ENCODE peak calls at places on chromosome X, in ten cellular contexts. C is GM23248; E is CD8-positive, alpha-beta memory T cell; W is colonic mucosa; V is left ventricle myocardium inferior; R is mammary epithelial cell; O is tibial nerve; G is right lobe of liver; D is CD8-positive, alpha-beta T cell; S is ovary. M is an unnamed sample.

GRCh38 chrX:143580266-143580665 is 55.6 kb downstream of the SLITRK4 start:
- DNase-seq in C (no peak), E (no peak), W (no peak), V (no peak), R (no peak), O (no peak), G (no peak), D (no peak), S (peak), M (no peak)

GRCh38 chrX:103756736-103757135 is 19.9 kb upstream of the PLP1 start:
- DNase-seq in C (no peak), E (no peak), W (no peak), V (no peak), R (no peak), O (no peak), G (no peak), D (no peak), S (no peak), M (no peak)

GRCh38 chrX:367866-368265 is 18.8 kb downstream of the PPP2R3B start:
- DNase-seq in C (no peak), E (no peak), W (no peak), V (no peak), R (no peak), O (no peak), G (no peak), D (no peak), S (no peak), M (no peak)

GRCh38 chrX:79259073-79259689 is 108.0 kb downstream of the ITM2A start:
- DNase-seq in C (no peak), E (peak), W (no peak), V (no peak), R (no peak), O (no peak), G (no peak), D (peak), S (no peak), M (no peak)

GRCh38 chrX:78886550-78886949 is 58.6 kb upstream of the P2RY10 start:
- DNase-seq in C (peak), E (peak), W (no peak), V (no peak), R (no peak), O (no peak), G (no peak), D (no peak), S (no peak), M (no peak)

GRCh38 chrX:100695302-100695701 is 36.6 kb downstream of the SYTL4 start:
- DNase-seq in C (no peak), E (no peak), W (no peak), V (no peak), R (peak), O (no peak), G (no peak), D (no peak), S (no peak), M (no peak)

GRCh38 chrX:23756165-23756564 is 13.1 kb upstream of the ACOT9 start:
- DNase-seq in C (peak), E (peak), W (peak), V (peak), R (peak), O (peak), G (peak), D (peak), S (no peak), M (peak)

GRCh38 chrX:15143050-15143824 is 126.6 kb downstream of the ASB9 start:
- DNase-seq in C (peak), E (peak), W (peak), V (peak), R (peak), O (peak), G (peak), D (peak), S (peak), M (no peak)

GRCh38 chrX:17788439-17788838 is 51.1 kb downstream of the SCML1 start:
- DNase-seq in C (peak), E (peak), W (peak), V (no peak), R (peak), O (peak), G (no peak), D (peak), S (peak), M (no peak)

GRCh38 chrX:15242899-15243555 is 26.9 kb downstream of the ASB9 start:
- DNase-seq in C (peak), E (peak), W (peak), V (no peak), R (peak), O (no peak), G (no peak), D (peak), S (no peak), M (peak)

GRCh38 chrX:123405231-123405630 is 221.2 kb downstream of the GRIA3 start:
- DNase-seq in C (no peak), E (no peak), W (no peak), V (no peak), R (no peak), O (no peak), G (no peak), D (no peak), S (no peak), M (no peak)

GRCh38 chrX:107775734-107776511 is at the start of gene TSC22D3:
- DNase-seq in C (peak), E (peak), W (peak), V (peak), R (peak), O (peak), G (peak), D (peak), S (peak), M (no peak)

GRCh38 chrX:2577844-2578444 is 77.2 kb upstream of the DHRSX start:
- DNase-seq in C (peak), E (no peak), W (no peak), V (no peak), R (no peak), O (no peak), G (no peak), D (no peak), S (no peak), M (no peak)

GRCh38 chrX:38086451-38087215 is 80.3 kb downstream of the SYTL5 start:
- DNase-seq in C (no peak), E (no peak), W (no peak), V (no peak), R (no peak), O (no peak), G (no peak), D (no peak), S (no peak), M (no peak)

GRCh38 chrX:143472334-143472938 is 44.8 kb downstream of the SPANXN3 start:
- DNase-seq in C (no peak), E (no peak), W (no peak), V (no peak), R (no peak), O (no peak), G (no peak), D (no peak), S (no peak), M (no peak)

GRCh38 chrX:48045410-48046311 is 25.8 kb downstream of the ZNF630 start:
- DNase-seq in C (peak), E (no peak), W (peak), V (peak), R (peak), O (no peak), G (no peak), D (no peak), S (peak), M (no peak)

GRCh38 chrX:45077748-45078424 is 122.8 kb downstream of the DIPK2B start:
- DNase-seq in C (no peak), E (no peak), W (no peak), V (no peak), R (no peak), O (no peak), G (no peak), D (no peak), S (no peak), M (no peak)

GRCh38 chrX:118525146-118525725 is 29.6 kb downstream of the DOCK11 start:
- DNase-seq in C (no peak), E (no peak), W (no peak), V (no peak), R (no peak), O (no peak), G (no peak), D (no peak), S (no peak), M (no peak)

GRCh38 chrX:120801426-120801825 is 74.2 kb downstream of the CT47B1 start:
- DNase-seq in C (no peak), E (no peak), W (no peak), V (no peak), R (no peak), O (no peak), G (no peak), D (no peak), S (no peak), M (no peak)

GRCh38 chrX:134512566-134512965 is 52.6 kb downstream of the HPRT1 start:
- DNase-seq in C (peak), E (no peak), W (no peak), V (no peak), R (peak), O (no peak), G (no peak), D (no peak), S (no peak), M (no peak)

GRCh38 chrX:16526003-16526402 is 124.0 kb upstream of the S100G start:
- DNase-seq in C (no peak), E (no peak), W (no peak), V (no peak), R (no peak), O (no peak), G (no peak), D (no peak), S (no peak), M (no peak)

GRCh38 chrX:132435222-132435621 is 53.6 kb downstream of the MBNL3 start:
- DNase-seq in C (peak), E (no peak), W (no peak), V (no peak), R (no peak), O (no peak), G (no peak), D (no peak), S (no peak), M (no peak)

GRCh38 chrX:19750028-19750786 is 137.2 kb downstream of the SH3KBP1 start:
- DNase-seq in C (peak), E (no peak), W (no peak), V (no peak), R (no peak), O (no peak), G (no peak), D (no peak), S (no peak), M (no peak)

GRCh38 chrX:11331788-11332187 is 38.6 kb downstream of the AMELX start:
- DNase-seq in C (no peak), E (no peak), W (no peak), V (no peak), R (no peak), O (no peak), G (no peak), D (no peak), S (no peak), M (no peak)

GRCh38 chrX:15838017-15838416 is 16.6 kb downstream of the AP1S2 start:
- DNase-seq in C (no peak), E (no peak), W (no peak), V (no peak), R (no peak), O (no peak), G (no peak), D (no peak), S (no peak), M (no peak)

GRCh38 chrX:128929281-128930057 is 593.8 kb downstream of the SMARCA1 start:
- DNase-seq in C (no peak), E (no peak), W (peak), V (no peak), R (no peak), O (no peak), G (no peak), D (no peak), S (no peak), M (no peak)

GRCh38 chrX:20654596-20655106 is 387.9 kb upstream of the RPS6KA3 start:
- DNase-seq in C (peak), E (no peak), W (no peak), V (no peak), R (peak), O (no peak), G (no peak), D (no peak), S (no peak), M (no peak)

GRCh38 chrX:123807825-123808416 is 51.9 kb upstream of the XIAP start:
- DNase-seq in C (peak), E (no peak), W (no peak), V (no peak), R (no peak), O (no peak), G (no peak), D (no peak), S (no peak), M (no peak)

GRCh38 chrX:153818571-153819397 is 11.6 kb downstream of the PDZD4 start:
- DNase-seq in C (peak), E (peak), W (no peak), V (peak), R (no peak), O (no peak), G (no peak), D (peak), S (no peak), M (no peak)
- H3K27ac ChIP-seq in C (no peak), E (no peak), W (no peak), V (peak), R (no peak), O (peak), G (no peak), D (no peak), S (no peak), M (no peak)

DNA sequence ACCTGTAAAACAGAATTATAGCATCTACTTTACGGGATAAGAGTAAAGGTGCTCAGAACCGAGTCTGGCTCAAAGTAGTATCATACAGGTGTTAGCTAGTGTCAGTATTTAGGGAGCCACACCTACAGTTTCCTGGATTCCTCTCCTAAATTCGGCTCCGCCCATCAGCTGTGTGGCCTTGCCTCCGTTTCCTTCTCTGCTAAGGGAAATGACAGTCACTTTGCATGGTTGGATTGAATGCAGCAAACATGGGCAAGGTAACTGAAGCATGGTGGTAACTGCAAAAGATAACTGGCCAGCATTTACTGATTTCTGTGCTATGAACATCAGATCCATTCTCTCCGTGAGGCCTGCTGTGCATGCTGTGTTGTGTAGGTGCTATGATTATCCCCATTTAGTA is 2.8 kb downstream of the PPP1R3F start:
- DNase-seq in C (no peak), E (peak), W (no peak), V (no peak), R (no peak), O (no peak), G (no peak), D (no peak), S (no peak), M (no peak)
- H3K4me3 ChIP-seq in C (no peak), E (peak), W (no peak), V (peak), R (no peak), O (no peak), G (no peak), D (peak), S (no peak), M (no peak)

GRCh38 chrX:72382199-72382590 is 76.5 kb upstream of the CITED1 start:
- DNase-seq in C (no peak), E (no peak), W (no peak), V (no peak), R (no peak), O (no peak), G (no peak), D (no peak), S (no peak), M (no peak)
- H3K27ac ChIP-seq in C (no peak), E (no peak), W (no peak), V (peak), R (no peak), O (no peak), G (no peak), D (no peak), S (no peak), M (no peak)

GRCh38 chrX:69562904-69563568 is 52.9 kb upstream of the EDA start:
- DNase-seq in C (no peak), E (no peak), W (no peak), V (no peak), R (no peak), O (no peak), G (no peak), D (no peak), S (no peak), M (no peak)
- H3K4me3 ChIP-seq in C (no peak), E (no peak), W (no peak), V (no peak), R (no peak), O (no peak), G (no peak), D (no peak), S (no peak), M (no peak)

DNA sequence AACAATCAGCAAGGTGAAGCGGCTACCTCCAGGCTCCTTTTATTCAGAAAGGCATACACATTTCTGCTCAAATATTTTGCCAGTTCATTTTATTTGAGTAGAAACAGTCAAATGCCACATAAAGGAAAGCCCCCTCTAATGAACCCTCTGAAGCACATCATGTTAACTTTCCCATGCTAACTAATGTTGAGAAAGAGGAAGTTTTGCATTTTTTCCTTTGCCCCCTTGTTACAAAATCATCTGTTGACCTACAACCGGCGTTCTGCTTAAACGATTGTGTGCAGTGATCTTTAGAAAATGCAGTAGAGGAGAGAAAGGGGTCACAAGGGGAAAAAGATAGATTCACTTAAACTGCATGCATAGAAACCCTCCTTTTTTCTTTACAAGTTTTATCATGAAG is 25.2 kb upstream of the ATXN3L start:
- DNase-seq in C (no peak), E (no peak), W (no peak), V (no peak), R (no peak), O (no peak), G (no peak), D (no peak), S (no peak), M (no peak)
- H3K27ac ChIP-seq in C (no peak), E (no peak), W (no peak), V (no peak), R (no peak), O (no peak), G (no peak), D (no peak), S (no peak), M (no peak)

GRCh38 chrX:75522565-75523411 is at the start of gene ZDHHC15:
- DNase-seq in C (peak), E (peak), W (peak), V (peak), R (no peak), O (peak), G (peak), D (peak), S (peak), M (no peak)
- H3K4me3 ChIP-seq in C (peak), E (peak), W (peak), V (peak), R (peak), O (peak), G (peak), D (peak), S (peak), M (peak)

GRCh38 chrX:51802917-51803688 is 59.9 kb downstream of the GSPT2 start:
- DNase-seq in C (peak), E (peak), W (peak), V (peak), R (peak), O (no peak), G (peak), D (peak), S (peak), M (peak)

GRCh38 chrX:51803833-51804232 is 60.6 kb downstream of the GSPT2 start:
- DNase-seq in C (no peak), E (no peak), W (no peak), V (no peak), R (no peak), O (no peak), G (no peak), D (no peak), S (no peak), M (no peak)

DNA sequence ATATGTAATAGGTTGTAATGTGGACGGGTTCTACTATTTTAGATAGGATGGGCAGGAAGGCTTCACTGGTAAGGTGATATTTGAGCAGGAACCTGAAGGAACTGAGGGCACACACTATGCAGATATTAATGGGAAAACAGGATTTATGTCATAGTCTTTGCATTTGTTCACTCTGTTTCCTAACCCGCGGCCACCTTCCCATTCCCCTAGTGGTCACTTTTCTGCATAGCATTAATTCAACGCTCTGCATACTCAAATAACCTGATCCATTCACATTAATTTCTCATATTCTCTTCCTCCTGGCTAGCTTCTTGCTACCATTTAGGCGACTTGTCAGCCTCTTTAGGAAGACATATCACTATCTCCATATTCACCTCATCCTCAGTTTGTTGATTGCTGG is 61.5 kb downstream of the GSPT2 start:
- DNase-seq in C (no peak), E (no peak), W (no peak), V (no peak), R (no peak), O (no peak), G (no peak), D (no peak), S (no peak), M (no peak)
- H3K27ac ChIP-seq in C (no peak), E (no peak), W (no peak), V (no peak), R (no peak), O (no peak), G (no peak), D (no peak), S (no peak), M (no peak)

M was measured in iPS DF 6.9.